ENCODE peak calls at places on chromosomes 12 and 14, in four cellular contexts. U, Q, N and Y are unnamed samples. For H3K4me1, the result is how much of the 10 kb centered on the place peaks cover.

GRCh38 chr12:107493646-107494045 is 192.0 kb upstream of the PWP1 start:
- DNase-seq in U (no peak), Q (no peak), N (no peak), Y (no peak)

GRCh38 chr12:62834406-62834805 is 100.5 kb downstream of the PPM1H start:
- DNase-seq in U (no peak), Q (no peak), N (peak), Y (no peak)

GRCh38 chr14:59333668-59334067 is 131.5 kb downstream of the GPR135 start:
- DNase-seq in N (peak), U (no peak), Q (no peak), Y (no peak)

GRCh38 chr12:93824514-93825500 is 147.6 kb downstream of the CRADD start:
- DNase-seq in U (no peak), N (no peak), Q (no peak), Y (no peak)

GRCh38 chr12:48795550-48796455 is 6.9 kb upstream of the ADCY6 start:
- DNase-seq in Q (no peak), U (peak), N (peak), Y (no peak)

GRCh38 chr12:88529531-88530488 is 50.5 kb downstream of the KITLG start:
- DNase-seq in Q (no peak), U (no peak), N (no peak), Y (no peak)

GRCh38 chr12:27193854-27194544 is 50.1 kb upstream of the STK38L start:
- DNase-seq in Q (no peak), N (no peak), U (no peak), Y (no peak)

GRCh38 chr14:105484069-105484996 is 2.4 kb upstream of the CRIP1 start:
- DNase-seq in N (no peak), U (peak), Q (no peak), Y (no peak)

GRCh38 chr12:88237954-88238353 is 95.8 kb downstream of the TMTC3 start:
- DNase-seq in Q (no peak), U (no peak), N (no peak), Y (no peak)

GRCh38 chr14:89267163-89267562 is 149.9 kb downstream of the FOXN3 start:
- DNase-seq in Q (no peak), U (no peak), N (no peak), Y (no peak)

GRCh38 chr12:125509195-125509594 is 444.0 kb downstream of the AACS start:
- DNase-seq in U (no peak), N (no peak), Q (no peak), Y (no peak)

GRCh38 chr12:113569841-113570240 is 98.2 kb upstream of the LHX5 start:
- DNase-seq in N (no peak), U (no peak), Q (no peak), Y (no peak)

GRCh38 chr14:87934185-87934584 is 58.8 kb downstream of the GALC start:
- DNase-seq in U (no peak), N (no peak), Q (no peak), Y (no peak)

GRCh38 chr12:93960521-93960920 is 187.9 kb upstream of the PLXNC1 start:
- DNase-seq in Q (no peak), N (no peak), U (no peak), Y (no peak)

GRCh38 chr14:79279645-79280399 is 931.5 kb downstream of the DIO2 start:
- DNase-seq in U (no peak), Q (peak), N (no peak), Y (peak)

GRCh38 chr14:54698501-54698900 is 131.6 kb downstream of the SAMD4A start:
- DNase-seq in U (no peak), N (no peak), Q (no peak), Y (no peak)

GRCh38 chr12:50529345-50529744 is 24.6 kb downstream of the DIP2B start:
- DNase-seq in U (no peak), N (no peak), Q (no peak), Y (no peak)

GRCh38 chr14:88929656-88930436 is 105.4 kb downstream of the TTC8 start:
- DNase-seq in N (no peak), U (no peak), Q (no peak), Y (no peak)

GRCh38 chr12:65858831-65859230 is 34.5 kb downstream of the HMGA2 start:
- DNase-seq in Q (no peak), N (no peak), U (no peak), Y (no peak)

GRCh38 chr14:100557658-100558057 is 29.6 kb downstream of the BEGAIN start:
- DNase-seq in U (no peak), Q (no peak), N (no peak), Y (no peak)

GRCh38 chr14:72097173-72097783 is 165.0 kb downstream of the RGS6 start:
- DNase-seq in N (no peak), Q (no peak), U (no peak), Y (no peak)

GRCh38 chr14:21236948-21237797 is 32.1 kb downstream of the HNRNPC start:
- DNase-seq in N (no peak), Q (no peak), U (no peak), Y (no peak)

GRCh38 chr12:77070382-77071294 is 5.3 kb upstream of the E2F7 start:
- DNase-seq in N (no peak), U (no peak), Q (no peak), Y (no peak)

DNA sequence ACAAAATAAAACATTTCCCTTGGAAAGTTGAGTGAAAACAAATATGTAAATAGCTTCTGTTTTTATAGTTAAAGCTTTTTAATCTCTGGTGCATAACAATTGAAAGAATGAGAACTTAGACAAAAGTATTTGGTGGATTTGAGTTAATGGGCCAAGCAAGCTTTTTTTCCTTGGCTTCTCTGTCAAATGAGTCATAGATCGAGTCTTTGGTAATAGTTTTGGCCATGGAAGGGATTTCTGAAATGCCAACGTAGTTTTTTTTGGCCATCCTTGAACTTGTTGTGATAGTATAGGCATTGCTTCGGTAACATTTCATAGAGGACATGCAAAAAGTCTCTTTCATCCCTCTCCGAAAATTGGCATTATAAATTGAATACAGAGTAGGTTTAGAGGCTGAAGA is 34.9 kb downstream of the GPR19 start:
- DNase-seq in N (no peak), U (no peak), Q (no peak), Y (no peak)
- H3K4me1 ChIP-seq in N (under half), U (under half), Q (under half), Y (under half)

GRCh38 chr12:6700646-6701051 is at the start of gene PIANP:
- DNase-seq in U (no peak), N (no peak), Q (peak), Y (no peak)
- H3K4me1 ChIP-seq in U (under half), N (under half), Q (under half), Y (under half)

GRCh38 chr12:52191841-52192791 is at the start of gene KRT80:
- DNase-seq in N (peak), U (peak), Q (peak), Y (peak)
- H3K4me1 ChIP-seq in N (under half), U (half or more), Q (under half), Y (under half)

GRCh38 chr12:46260153-46260912 is 8.5 kb downstream of the SLC38A1 start:
- DNase-seq in N (peak), U (peak), Q (no peak), Y (no peak)
- H3K4me1 ChIP-seq in N (under half), U (half or more), Q (under half), Y (half or more)

GRCh38 chr12:29582156-29582555 is 84.7 kb upstream of the OVCH1 start:
- DNase-seq in U (no peak), Q (no peak), N (no peak), Y (no peak)
- H3K4me1 ChIP-seq in U (under half), Q (under half), N (under half), Y (under half)

GRCh38 chr12:15717940-15718567 is 71.1 kb downstream of the EPS8 start:
- DNase-seq in U (no peak), N (no peak), Q (no peak), Y (no peak)
- H3K4me1 ChIP-seq in U (under half), N (under half), Q (under half), Y (under half)

GRCh38 chr14:93961610-93962009 is 14.8 kb downstream of the ASB2 start:
- DNase-seq in U (no peak), N (no peak), Q (no peak), Y (no peak)
- H3K4me1 ChIP-seq in U (under half), N (half or more), Q (under half), Y (under half)

GRCh38 chr12:75720807-75721206 is 209.4 kb upstream of the KRR1 start:
- DNase-seq in Q (no peak), U (peak), N (no peak), Y (peak)

GRCh38 chr12:75721790-75722189 is 210.4 kb upstream of the KRR1 start:
- DNase-seq in U (no peak), Q (no peak), N (no peak), Y (no peak)

GRCh38 chr12:75722714-75723200 is 211.3 kb upstream of the KRR1 start:
- DNase-seq in U (peak), N (peak), Q (no peak), Y (no peak)

GRCh38 chr12:75717902-75718301 is 206.5 kb upstream of the KRR1 start:
- DNase-seq in Q (no peak), U (no peak), N (no peak), Y (no peak)

GRCh38 chr12:75721231-75721641 is 209.8 kb upstream of the KRR1 start:
- DNase-seq in N (no peak), U (no peak), Q (no peak), Y (no peak)
- H3K4me1 ChIP-seq in N (under half), U (under half), Q (under half), Y (under half)

GRCh38 chr14:30569903-30570226 is 10.9 kb downstream of the G2E3 start:
- DNase-seq in U (no peak), N (no peak), Q (no peak), Y (no peak)
- H3K4me1 ChIP-seq in U (under half), N (under half), Q (under half), Y (under half)

DNA sequence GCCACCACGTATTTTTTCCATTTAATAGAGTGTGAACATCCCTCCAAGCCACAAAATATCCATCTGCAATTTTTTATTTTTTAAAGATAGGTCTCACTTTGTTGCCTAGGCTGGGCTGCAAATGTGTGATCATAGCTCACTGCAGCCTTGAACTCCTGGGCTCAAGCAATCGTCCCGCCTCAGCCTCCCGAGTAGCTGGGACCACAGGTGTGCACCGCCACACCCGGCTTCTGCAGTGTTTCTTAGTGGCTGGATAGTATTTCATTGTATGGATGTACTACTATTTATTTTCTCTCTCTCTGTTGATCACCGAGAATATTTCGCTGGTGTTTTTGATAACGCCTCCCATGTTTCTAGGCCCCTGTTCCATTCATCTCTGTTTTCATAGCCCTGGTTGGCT is 17.5 kb downstream of the MLXIP start:
- DNase-seq in Q (no peak), U (no peak), N (no peak), Y (no peak)
- H3K4me1 ChIP-seq in Q (half or more), U (under half), N (half or more), Y (under half)